ENCODE peak calls at places on chromosomes 12 and 14, in seven cellular contexts. Q is SK-N-SH, H is A549, I is transverse colon, X is ovary, J is esophagus muscularis mucosa, V is sigmoid colon. P is an unnamed sample.

GRCh38 chr12:27434673-27435565 is 11.6 kb upstream of the SMCO2 start:
- DNase-seq in Q (peak; percentile 54), H (peak; percentile 26), I (no peak), X (no peak), J (no peak), V (no peak), P (no peak)

GRCh38 chr14:64060648-64061096 is 207.9 kb downstream of the SYNE2 start:
- DNase-seq in Q (no peak), H (peak; percentile 23), I (peak; percentile 42), X (no peak), J (no peak), V (no peak), P (peak; percentile 23)

GRCh38 chr12:58310368-58310767 is 369.0 kb downstream of the ATP23 start:
- DNase-seq in Q (no peak), H (peak; percentile 28), I (no peak), X (no peak), J (no peak), V (no peak), P (no peak)

GRCh38 chr12:48199784-48200198 is 3.3 kb downstream of the OR10AD1 start:
- DNase-seq in Q (no peak), H (no peak), I (no peak), X (peak; percentile 55), J (peak; percentile 86), V (no peak), P (peak; percentile 55)

GRCh38 chr14:59336078-59336477 is 129.1 kb downstream of the GPR135 start:
- DNase-seq in Q (no peak), H (no peak), I (no peak), X (no peak), J (no peak), V (no peak), P (no peak)

GRCh38 chr14:78005325-78005724 is 164.8 kb upstream of the NRXN3 start:
- DNase-seq in Q (no peak), H (peak; percentile 17), I (no peak), X (no peak), J (no peak), V (no peak), P (no peak)

GRCh38 chr12:53326460-53327185 is 5.2 kb upstream of the AAAS start:
- DNase-seq in Q (no peak), H (no peak), I (no peak), X (no peak), J (no peak), V (no peak), P (no peak)

GRCh38 chr12:93778306-93778705 is 101.1 kb downstream of the CRADD start:
- DNase-seq in Q (no peak), H (no peak), I (no peak), X (peak; percentile 59), J (no peak), V (peak; percentile 87), P (no peak)

GRCh38 chr12:108299516-108299915 is 39.6 kb downstream of the CMKLR1 start:
- DNase-seq in Q (peak; percentile 66), H (no peak), I (no peak), X (no peak), J (no peak), V (peak; percentile 50), P (no peak)

GRCh38 chr14:57732886-57733285 is 133.0 kb downstream of the SLC35F4 start:
- DNase-seq in Q (no peak), H (no peak), I (no peak), X (no peak), J (no peak), V (no peak), P (no peak)

GRCh38 chr14:87805315-87805723 is 187.7 kb downstream of the GALC start:
- DNase-seq in Q (peak; percentile 41), H (peak; percentile 16), I (no peak), X (no peak), J (no peak), V (no peak), P (no peak)

GRCh38 chr12:7369274-7369729 is 65.4 kb downstream of the ACSM4 start:
- DNase-seq in Q (peak; percentile 76), H (no peak), I (no peak), X (no peak), J (no peak), V (no peak), P (no peak)

GRCh38 chr14:31449971-31450610 is 7.2 kb downstream of the DTD2 start:
- DNase-seq in Q (peak; percentile 65), H (peak; percentile 33), I (no peak), X (no peak), J (no peak), V (no peak), P (no peak)

GRCh38 chr12:97482153-97482693 is 19.6 kb downstream of the RMST start:
- DNase-seq in Q (no peak), H (no peak), I (no peak), X (no peak), J (no peak), V (no peak), P (no peak)

GRCh38 chr12:19850341-19851065 is 411.2 kb downstream of the AEBP2 start:
- DNase-seq in Q (no peak), H (no peak), I (no peak), X (no peak), J (no peak), V (no peak), P (no peak)

GRCh38 chr12:76455582-76456345 is 103.8 kb downstream of the OSBPL8 start:
- DNase-seq in Q (peak; percentile 42), H (peak; percentile 49), I (no peak), X (no peak), J (no peak), V (no peak), P (no peak)

GRCh38 chr12:46798056-46798455 is 27.7 kb downstream of the SLC38A4 start:
- DNase-seq in Q (no peak), H (no peak), I (no peak), X (no peak), J (no peak), V (no peak), P (no peak)
- TF ChIP-seq EP300 in Q (no peak), H (no peak), I (no peak), X (no peak), J (no peak), V (no peak), P (no peak)

DNA sequence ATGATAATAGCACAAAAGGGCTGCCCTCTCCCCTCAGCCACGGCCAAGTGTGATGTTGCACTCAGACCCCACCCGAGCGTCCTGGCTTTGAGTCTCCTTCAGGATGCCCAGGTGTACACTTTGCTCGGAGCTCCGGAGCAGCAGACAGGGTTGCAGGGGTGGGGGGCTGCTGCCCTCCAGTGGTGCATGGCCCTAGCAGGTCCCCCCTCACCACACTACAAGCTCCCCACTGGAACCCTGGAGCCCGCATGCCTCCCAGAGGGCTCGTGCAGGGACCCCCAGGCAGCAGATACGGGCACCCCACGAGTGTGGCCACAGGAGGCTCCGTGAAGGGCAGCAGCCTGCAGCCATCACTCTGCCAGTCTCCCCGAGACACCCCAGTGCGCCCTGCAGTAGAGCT is 69.9 kb upstream of the C14orf180 start:
- DNase-seq in Q (peak; percentile 73), H (no peak), I (no peak), X (no peak), J (no peak), V (no peak), P (no peak)
- TF ChIP-seq CTCF in Q (no peak), H (no peak), I (no peak), X (no peak), J (no peak), V (no peak), P (no peak)

DNA sequence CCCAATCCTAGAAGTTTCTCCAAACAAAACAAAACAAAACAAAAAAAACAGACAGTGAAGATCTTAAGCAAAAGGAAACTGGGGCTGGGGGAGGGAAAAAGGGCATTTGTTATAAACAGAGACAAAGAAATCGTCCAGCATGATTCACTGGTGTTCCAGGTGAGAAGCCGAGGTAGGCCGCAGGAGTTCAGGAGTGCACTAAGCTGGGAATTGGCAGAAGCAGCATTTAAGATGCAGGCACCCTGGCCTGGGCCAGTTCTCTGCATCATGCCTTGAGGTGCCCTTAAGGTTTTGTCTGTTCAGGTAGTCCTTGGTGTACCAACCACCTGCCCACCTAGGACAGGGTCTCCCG is 11.2 kb downstream of the TBX3 start:
- DNase-seq in Q (no peak), H (no peak), I (no peak), X (no peak), J (no peak), V (no peak), P (no peak)
- TF ChIP-seq EP300 in Q (no peak), H (no peak), I (no peak), X (no peak), J (no peak), V (no peak), P (no peak)

GRCh38 chr12:62716866-62717477 is 218.0 kb downstream of the PPM1H start:
- DNase-seq in Q (no peak), H (peak; percentile 43), I (no peak), X (no peak), J (no peak), V (no peak), P (no peak)

GRCh38 chr12:62716037-62716436 is 218.9 kb downstream of the PPM1H start:
- DNase-seq in Q (no peak), H (no peak), I (no peak), X (no peak), J (no peak), V (no peak), P (no peak)

GRCh38 chr12:62713723-62714122 is 221.2 kb downstream of the PPM1H start:
- DNase-seq in Q (no peak), H (no peak), I (no peak), X (no peak), J (no peak), V (no peak), P (no peak)

GRCh38 chr12:62714409-62715075 is 220.4 kb downstream of the PPM1H start:
- DNase-seq in Q (peak; percentile 30), H (no peak), I (no peak), X (peak; percentile 26), J (no peak), V (no peak), P (no peak)

DNA sequence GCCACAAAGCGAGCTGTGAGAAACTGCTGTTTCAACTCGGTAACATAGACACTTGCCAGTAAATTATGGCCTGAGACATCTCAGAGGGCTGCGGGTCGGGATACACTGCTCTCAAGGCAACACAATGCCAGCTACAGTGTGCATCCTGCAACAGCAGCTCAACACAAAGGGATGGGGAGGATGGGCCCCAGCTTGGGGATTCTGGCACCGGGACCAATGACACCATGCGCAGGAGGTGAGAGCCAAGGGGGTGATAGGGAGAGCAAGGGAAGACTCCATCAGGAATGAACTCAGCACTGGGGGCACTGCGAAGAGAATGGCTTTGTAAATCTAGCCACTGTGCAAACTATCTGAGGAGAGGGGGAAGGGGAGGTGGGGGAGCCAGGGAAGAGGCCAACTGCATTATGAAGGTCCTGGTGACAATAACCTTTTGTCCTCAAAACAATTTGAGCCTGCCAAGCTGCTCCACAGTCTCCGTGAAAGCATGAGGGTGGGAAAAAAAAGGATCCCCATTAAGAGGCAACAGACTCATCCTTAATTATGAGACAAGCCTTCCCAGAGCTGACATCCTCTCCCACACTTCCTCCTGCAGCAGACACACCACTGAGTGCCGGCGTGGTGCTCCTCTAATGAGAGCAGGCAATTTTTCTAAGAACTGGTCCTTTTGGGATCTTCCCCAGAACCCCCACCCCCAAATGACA is 219.7 kb downstream of the PPM1H start:
- DNase-seq in Q (no peak), H (no peak), I (no peak), X (peak; percentile 34), J (no peak), V (no peak), P (no peak)
- TF ChIP-seq CTCF in Q (no peak), H (no peak), I (no peak), X (no peak), J (no peak), V (no peak), P (no peak)